ENCODE peak calls at places on chromosome 13, in nine cellular contexts. T is heart right ventricle, L is AG10803, K is endothelial cell, X is pancreas, I is choroid plexus epithelial cell, E is MCF 10A, V is AG09309, G is tibial nerve. B is an unnamed sample.
A peak's percentile ranks its signal among the peaks of the same experiment; 100 is the strongest.

GRCh38 chr13:77980592-77980991 is 62.0 kb upstream of the EDNRB start:
- DNase-seq in T (no peak), L (peak; percentile 67), K (no peak), X (no peak), I (peak; percentile 71), E (peak; percentile 75), V (no peak), G (no peak), B (no peak)

GRCh38 chr13:106533101-106533939 is 2.1 kb downstream of the EFNB2 start:
- DNase-seq in T (peak; percentile 86), L (peak; percentile 78), K (peak; percentile 81), X (peak; percentile 80), I (peak; percentile 89), E (peak; percentile 84), V (no peak), G (peak; percentile 67), B (peak; percentile 34)

GRCh38 chr13:113273856-113274590 is 23.0 kb upstream of the LAMP1 start:
- DNase-seq in T (no peak), L (peak; percentile 56), K (no peak), X (no peak), I (peak; percentile 86), E (no peak), V (peak; percentile 57), G (no peak), B (no peak)

GRCh38 chr13:76745246-76746200 is 140.7 kb downstream of the KCTD12 start:
- DNase-seq in T (no peak), L (no peak), K (no peak), X (no peak), I (peak; percentile 28), E (no peak), V (no peak), G (no peak), B (no peak)

GRCh38 chr13:110121312-110122083 is 185.5 kb downstream of the COL4A1 start:
- DNase-seq in T (no peak), L (no peak), K (no peak), X (no peak), I (no peak), E (no peak), V (no peak), G (no peak), B (no peak)

GRCh38 chr13:27442071-27442647 is 8.2 kb downstream of the MTIF3 start:
- DNase-seq in T (no peak), L (no peak), K (no peak), X (no peak), I (no peak), E (no peak), V (no peak), G (no peak), B (no peak)

GRCh38 chr13:98571955-98572662 is 4.8 kb downstream of the STK24 start:
- DNase-seq in T (no peak), L (peak; percentile 87), K (no peak), X (no peak), I (peak; percentile 37), E (peak; percentile 54), V (peak; percentile 57), G (no peak), B (no peak)

GRCh38 chr13:110392510-110393233 is 85.6 kb downstream of the COL4A2 start:
- DNase-seq in T (no peak), L (peak; percentile 88), K (no peak), X (no peak), I (peak; percentile 91), E (no peak), V (no peak), G (no peak), B (no peak)

GRCh38 chr13:27203854-27204253 is 32.2 kb upstream of the USP12 start:
- DNase-seq in T (no peak), L (peak; percentile 12), K (no peak), X (no peak), I (peak; percentile 58), E (peak; percentile 44), V (no peak), G (peak; percentile 15), B (no peak)

GRCh38 chr13:72255908-72256307 is 388.9 kb upstream of the DACH1 start:
- DNase-seq in T (no peak), L (peak; percentile 40), K (peak; percentile 56), X (peak; percentile 41), I (peak; percentile 65), E (peak; percentile 51), V (no peak), G (no peak), B (no peak)

GRCh38 chr13:64165826-64166225 is 2750.2 kb upstream of the PCDH20 start:
- DNase-seq in T (no peak), L (no peak), K (no peak), X (no peak), I (no peak), E (no peak), V (no peak), G (no peak), B (no peak)

GRCh38 chr13:107203146-107203847 is 635.4 kb upstream of the ARGLU1 start:
- DNase-seq in T (no peak), L (peak; percentile 1), K (peak; percentile 66), X (no peak), I (peak; percentile 39), E (peak; percentile 30), V (no peak), G (no peak), B (no peak)

GRCh38 chr13:44407891-44408290 is 34.3 kb downstream of the SERP2 start:
- DNase-seq in T (no peak), L (no peak), K (no peak), X (no peak), I (no peak), E (no peak), V (no peak), G (no peak), B (no peak)

GRCh38 chr13:44409595-44409994 is 36.0 kb downstream of the SERP2 start:
- DNase-seq in T (no peak), L (no peak), K (no peak), X (no peak), I (no peak), E (no peak), V (no peak), G (no peak), B (no peak)

GRCh38 chr13:44412341-44412935 is 38.8 kb downstream of the SERP2 start:
- DNase-seq in T (no peak), L (no peak), K (no peak), X (no peak), I (no peak), E (no peak), V (no peak), G (no peak), B (no peak)

GRCh38 chr13:44411841-44412240 is 38.2 kb downstream of the SERP2 start:
- DNase-seq in T (no peak), L (no peak), K (no peak), X (no peak), I (no peak), E (no peak), V (no peak), G (no peak), B (no peak)

GRCh38 chr13:44410328-44410859 is 36.8 kb downstream of the SERP2 start:
- DNase-seq in T (no peak), L (no peak), K (no peak), X (no peak), I (no peak), E (no peak), V (no peak), G (no peak), B (no peak)
- TF ChIP-seq CTCF in T (no peak), L (no peak), K (no peak), X (no peak), I (peak; percentile 23), E (no peak), V (no peak), G (no peak), B (no peak)

DNA sequence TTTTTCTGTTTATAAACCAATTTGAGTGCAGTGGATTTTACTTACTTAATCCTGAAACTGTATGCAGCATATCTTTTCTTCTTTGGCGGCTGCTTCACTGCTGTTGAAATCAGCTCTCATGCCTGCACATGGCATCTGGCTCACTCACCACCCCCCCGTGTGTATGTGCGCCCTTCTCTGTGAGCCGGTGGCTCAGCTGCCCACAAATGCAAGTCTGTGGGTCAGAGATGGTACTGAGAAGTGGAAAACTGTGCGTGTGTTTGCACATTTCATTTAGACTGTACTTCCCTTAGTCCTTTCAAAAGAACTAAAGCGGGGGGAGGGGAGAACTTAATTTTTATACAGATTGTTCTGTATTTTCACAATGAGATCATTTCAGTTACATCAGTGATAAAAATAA is 307.6 kb downstream of the SHISA2 start:
- DNase-seq in T (no peak), L (no peak), K (no peak), X (no peak), I (peak; percentile 24), E (no peak), V (no peak), G (no peak), B (no peak)
- TF ChIP-seq CTCF in T (no peak), L (no peak), K (no peak), X (no peak), I (no peak), E (no peak), V (no peak), G (no peak), B (no peak)

DNA sequence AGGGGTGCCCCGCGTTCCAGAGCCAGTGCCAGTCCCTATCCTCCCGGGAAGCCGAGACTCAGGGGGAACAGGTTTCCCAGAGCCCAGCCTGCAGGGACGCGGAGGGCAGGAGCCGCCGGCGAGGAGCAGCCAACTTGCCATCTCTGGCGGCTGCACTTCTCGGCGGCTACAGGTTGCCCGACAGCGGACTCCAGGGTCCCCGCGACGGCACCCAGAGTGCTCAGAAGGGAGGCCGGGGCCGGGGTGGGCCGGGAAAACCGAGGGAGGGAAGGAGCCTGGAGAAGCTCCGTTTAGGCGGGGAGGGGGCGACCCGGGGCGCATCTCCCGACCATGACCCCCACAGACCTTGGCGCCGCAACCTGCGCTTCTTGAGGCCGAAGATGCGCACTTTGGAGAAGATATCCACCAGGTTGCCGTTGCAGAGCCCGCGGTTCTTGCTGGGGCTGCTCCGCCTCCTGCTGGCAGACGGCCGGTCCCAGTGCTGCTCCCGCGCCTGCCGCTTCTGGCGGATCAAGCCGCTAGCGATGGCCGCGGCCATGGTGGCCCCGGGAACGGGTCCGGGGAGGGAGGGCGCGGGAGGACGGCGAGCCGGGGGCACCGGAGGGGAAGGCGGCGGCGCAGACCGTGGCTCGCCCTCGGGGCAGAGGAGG is 463.8 kb downstream of the ITGBL1 start:
- DNase-seq in T (peak; percentile 40), L (no peak), K (peak; percentile 70), X (peak; percentile 12), I (peak; percentile 56), E (no peak), V (no peak), G (no peak), B (no peak)
- TF ChIP-seq CTCF in T (peak; percentile 29), L (peak; percentile 3), K (no peak), X (no peak), I (peak; percentile 64), E (no peak), V (peak; percentile 22), G (no peak), B (no peak)

GRCh38 chr13:51091839-51092238 is 19.2 kb downstream of the C13orf42 start:
- DNase-seq in T (no peak), L (no peak), K (no peak), X (no peak), I (no peak), E (no peak), V (no peak), G (no peak), B (no peak)
- TF ChIP-seq CTCF in T (no peak), L (no peak), K (no peak), X (no peak), I (no peak), E (no peak), V (no peak), G (no peak), B (no peak)

GRCh38 chr13:97433727-97434416 is at the start of gene RAP2A:
- DNase-seq in T (peak; percentile 92), L (peak; percentile 93), K (peak; percentile 93), X (peak; percentile 83), I (peak; percentile 97), E (peak; percentile 93), V (peak; percentile 62), G (peak; percentile 75), B (peak; percentile 44)
- TF ChIP-seq CTCF in T (no peak), L (no peak), K (no peak), X (no peak), I (no peak), E (no peak), V (no peak), G (no peak), B (no peak)